ENCODE peak calls at places on chromosomes 12 and 14, in four cellular contexts. E is stimulated activated CD4-positive, alpha-beta T cell treated with anti-CD3 and anti-CD28 coated beads, Interleukin-1b, Interleukin-23, amount 100 ng/mL, for 48 hours; V is NCI-H774; K is Ammon's horn. B is an unnamed sample.

GRCh38 chr12:100127766-100128508 is 14.7 kb downstream of the BLTP3B start:
- DNase-seq in V (no peak), K (no peak), E (no peak), B (no peak)

GRCh38 chr12:115507951-115508722 is 769.4 kb downstream of the MED13L start:
- DNase-seq in E (no peak), V (peak), K (peak), B (peak)

GRCh38 chr12:130097798-130098255 is 64.4 kb upstream of the FZD10 start:
- DNase-seq in E (no peak), K (no peak), V (no peak), B (no peak)

GRCh38 chr14:79161576-79161975 is 991.4 kb downstream of the NRXN3 start:
- DNase-seq in V (no peak), E (no peak), K (no peak), B (no peak)

GRCh38 chr14:103847439-103847953 is at the start of gene PPP1R13B:
- DNase-seq in K (peak), E (peak), V (peak), B (peak)

GRCh38 chr14:96086032-96086431 is 46.9 kb downstream of the C14orf132 start:
- DNase-seq in V (no peak), E (no peak), K (peak), B (no peak)

GRCh38 chr12:22978962-22979361 is 354.0 kb downstream of the ETNK1 start:
- DNase-seq in V (no peak), K (no peak), E (no peak), B (no peak)

GRCh38 chr14:103770902-103771301 is 55.3 kb downstream of the ZFYVE21 start:
- DNase-seq in V (no peak), K (no peak), E (no peak), B (no peak)

GRCh38 chr14:99188721-99189120 is 83.3 kb downstream of the BCL11B start:
- DNase-seq in K (no peak), V (no peak), E (peak), B (no peak)

GRCh38 chr12:12376636-12377448 is 20.0 kb downstream of the BORCS5 start:
- DNase-seq in E (no peak), K (peak), V (peak), B (peak)

GRCh38 chr12:121849211-121849610 is 9.4 kb downstream of the HPD start:
- DNase-seq in E (no peak), K (no peak), V (no peak), B (no peak)

GRCh38 chr12:14260011-14260993 is 105.2 kb upstream of the ATF7IP start:
- DNase-seq in V (peak), K (peak), E (no peak), B (peak)

GRCh38 chr12:99605-100004 is 33.0 kb downstream of the IQSEC3 start:
- DNase-seq in E (no peak), V (no peak), K (no peak), B (no peak)

GRCh38 chr14:66944872-66945271 is 244.4 kb upstream of the GARIN2 start:
- DNase-seq in V (no peak), K (no peak), E (peak), B (no peak)

GRCh38 chr12:123126294-123127144 is 24.4 kb downstream of the PITPNM2 start:
- DNase-seq in K (no peak), V (no peak), E (no peak), B (no peak)

GRCh38 chr12:98684199-98684598 is 39.1 kb downstream of the APAF1 start:
- DNase-seq in E (no peak), V (no peak), K (no peak), B (no peak)

GRCh38 chr14:88231626-88232025 is 91.4 kb downstream of the KCNK10 start:
- DNase-seq in K (no peak), E (no peak), V (no peak), B (no peak)

GRCh38 chr12:122545855-122546254 is 18.8 kb downstream of the KNTC1 start:
- DNase-seq in K (no peak), V (no peak), E (no peak), B (no peak)

GRCh38 chr12:131831635-131832041 is 3.4 kb downstream of the MMP17 start:
- DNase-seq in V (peak), K (peak), E (no peak), B (peak)

GRCh38 chr12:1829306-1829900 is 9.0 kb downstream of the LRTM2 start:
- DNase-seq in V (no peak), E (no peak), K (no peak), B (no peak)

GRCh38 chr12:95918194-95918993 is 24.0 kb downstream of the CCDC38 start:
- DNase-seq in E (peak), K (peak), V (peak), B (peak)

GRCh38 chr12:29463198-29463597 is 34.3 kb downstream of the OVCH1 start:
- DNase-seq in E (no peak), K (no peak), V (no peak), B (no peak)

GRCh38 chr14:100554082-100554677 is 33.0 kb downstream of the BEGAIN start:
- DNase-seq in K (no peak), V (no peak), E (no peak), B (no peak)

B was measured in DMS153.